ENCODE peak calls at places on chromosome 9, in four cellular contexts. One of them, this sample, is unnamed. For H3K9me1, the result is how much of the 10 kb centered on the place peaks cover.

GRCh38 chr9:32554107-32554506 is 1.7 kb upstream of the TOPORS start:
- DNase-seq in IMR-90: peak
- DNase-seq in K562: peak
- DNase-seq in endothelial cell of umbilical vein: peak
- DNase-seq in this sample: no peak

GRCh38 chr9:92719028-92719647 is 45.5 kb downstream of the BICD2 start:
- DNase-seq in IMR-90: no peak
- DNase-seq in K562: no peak
- DNase-seq in endothelial cell of umbilical vein: no peak
- DNase-seq in this sample: no peak

GRCh38 chr9:91040371-91041215 is 239.0 kb downstream of the SYK start:
- DNase-seq in IMR-90: peak
- DNase-seq in K562: no peak
- DNase-seq in endothelial cell of umbilical vein: no peak
- DNase-seq in this sample: no peak

GRCh38 chr9:118331622-118332045 is 627.4 kb downstream of the TLR4 start:
- DNase-seq in IMR-90: no peak
- DNase-seq in K562: no peak
- DNase-seq in endothelial cell of umbilical vein: no peak
- DNase-seq in this sample: no peak

GRCh38 chr9:133828338-133828997 is 90.3 kb upstream of the SARDH start:
- DNase-seq in IMR-90: no peak
- DNase-seq in K562: no peak
- DNase-seq in endothelial cell of umbilical vein: no peak
- DNase-seq in this sample: no peak

GRCh38 chr9:106921341-106921899 is 58.5 kb downstream of the ZNF462 start:
- DNase-seq in IMR-90: peak
- DNase-seq in K562: peak
- DNase-seq in endothelial cell of umbilical vein: peak
- DNase-seq in this sample: no peak

GRCh38 chr9:86321373-86321772 is 32.8 kb downstream of the TUT7 start:
- DNase-seq in IMR-90: peak
- DNase-seq in K562: no peak
- DNase-seq in endothelial cell of umbilical vein: no peak
- DNase-seq in this sample: no peak

GRCh38 chr9:96644137-96644536 is 11.0 kb downstream of the PRXL2C start:
- DNase-seq in IMR-90: no peak
- DNase-seq in K562: no peak
- DNase-seq in endothelial cell of umbilical vein: no peak
- DNase-seq in this sample: no peak

GRCh38 chr9:94788706-94789105 is 62.2 kb downstream of the AOPEP start:
- DNase-seq in IMR-90: no peak
- DNase-seq in K562: no peak
- DNase-seq in endothelial cell of umbilical vein: no peak
- DNase-seq in this sample: no peak

GRCh38 chr9:68515304-68516017 is 25.2 kb downstream of the TMEM252 start:
- DNase-seq in IMR-90: peak
- DNase-seq in K562: no peak
- DNase-seq in endothelial cell of umbilical vein: no peak
- DNase-seq in this sample: no peak

GRCh38 chr9:19113964-19114679 is 11.4 kb upstream of the HAUS6 start:
- DNase-seq in IMR-90: no peak
- DNase-seq in K562: no peak
- DNase-seq in endothelial cell of umbilical vein: no peak
- DNase-seq in this sample: no peak

GRCh38 chr9:34546834-34547827 is 24.3 kb upstream of the ENHO start:
- DNase-seq in IMR-90: peak
- DNase-seq in K562: peak
- DNase-seq in endothelial cell of umbilical vein: peak
- DNase-seq in this sample: no peak

GRCh38 chr9:137458194-137459146 is 664 bp downstream of the NSMF start:
- DNase-seq in IMR-90: no peak
- DNase-seq in K562: peak
- DNase-seq in endothelial cell of umbilical vein: no peak
- DNase-seq in this sample: no peak

GRCh38 chr9:117771162-117771561 is 67.0 kb downstream of the TLR4 start:
- DNase-seq in IMR-90: no peak
- DNase-seq in K562: no peak
- DNase-seq in endothelial cell of umbilical vein: no peak
- DNase-seq in this sample: no peak

GRCh38 chr9:5326893-5327548 is 12.7 kb downstream of the RLN1 start:
- DNase-seq in IMR-90: peak
- DNase-seq in K562: no peak
- DNase-seq in endothelial cell of umbilical vein: no peak
- DNase-seq in this sample: no peak

GRCh38 chr9:7536310-7536939 is 263.2 kb downstream of the DMAC1 start:
- DNase-seq in IMR-90: peak
- DNase-seq in K562: peak
- DNase-seq in endothelial cell of umbilical vein: peak
- DNase-seq in this sample: no peak

GRCh38 chr9:131523086-131523388 is 8.0 kb downstream of the UCK1 start:
- DNase-seq in IMR-90: no peak
- DNase-seq in K562: no peak
- DNase-seq in endothelial cell of umbilical vein: no peak
- DNase-seq in this sample: no peak

GRCh38 chr9:134554750-134555655 is 86.6 kb upstream of the COL5A1 start:
- DNase-seq in IMR-90: peak
- DNase-seq in K562: no peak
- DNase-seq in endothelial cell of umbilical vein: no peak
- DNase-seq in this sample: no peak

GRCh38 chr9:111902396-111903147 is 6.0 kb downstream of the UGCG start:
- DNase-seq in IMR-90: peak
- DNase-seq in K562: no peak
- DNase-seq in endothelial cell of umbilical vein: peak
- DNase-seq in this sample: no peak
- H3K9me1 ChIP-seq in IMR-90: under half
- H3K9me1 ChIP-seq in K562: under half
- H3K9me1 ChIP-seq in endothelial cell of umbilical vein: under half
- H3K9me1 ChIP-seq in this sample: under half

DNA sequence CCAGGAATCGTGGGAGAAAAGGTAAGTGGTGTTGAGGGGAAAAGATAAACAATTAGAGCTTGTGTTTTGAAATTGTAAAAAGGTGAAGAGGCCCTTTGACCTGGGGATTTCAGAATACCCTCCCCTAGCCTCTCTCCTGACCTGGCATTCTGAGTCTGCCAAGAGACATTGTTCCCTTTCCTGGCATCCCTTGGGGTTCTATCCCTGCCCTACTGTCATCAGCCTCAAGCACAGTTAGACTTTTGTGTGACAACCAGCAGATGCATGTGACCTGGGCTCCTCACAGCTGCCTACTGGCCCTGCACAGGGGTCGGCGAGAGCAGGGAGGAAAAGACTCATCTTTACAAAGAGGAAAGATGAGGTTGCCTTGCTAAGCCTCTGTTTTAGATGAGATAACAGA is 72.2 kb upstream of the ORM1 start:
- DNase-seq in IMR-90: no peak
- DNase-seq in K562: no peak
- DNase-seq in endothelial cell of umbilical vein: no peak
- DNase-seq in this sample: no peak
- H3K9me1 ChIP-seq in IMR-90: under half
- H3K9me1 ChIP-seq in K562: under half
- H3K9me1 ChIP-seq in endothelial cell of umbilical vein: under half
- H3K9me1 ChIP-seq in this sample: under half

GRCh38 chr9:88011005-88011766 is 36.9 kb upstream of the CDK20 start:
- DNase-seq in IMR-90: peak
- DNase-seq in K562: no peak
- DNase-seq in endothelial cell of umbilical vein: no peak
- DNase-seq in this sample: no peak

GRCh38 chr9:88005146-88005750 is 30.9 kb upstream of the CDK20 start:
- DNase-seq in IMR-90: no peak
- DNase-seq in K562: no peak
- DNase-seq in endothelial cell of umbilical vein: no peak
- DNase-seq in this sample: no peak

GRCh38 chr9:88007291-88007650 is 32.9 kb upstream of the CDK20 start:
- DNase-seq in IMR-90: no peak
- DNase-seq in K562: no peak
- DNase-seq in endothelial cell of umbilical vein: no peak
- DNase-seq in this sample: no peak

GRCh38 chr9:88006511-88007290 is 32.4 kb upstream of the CDK20 start:
- DNase-seq in IMR-90: no peak
- DNase-seq in K562: no peak
- DNase-seq in endothelial cell of umbilical vein: no peak
- DNase-seq in this sample: no peak
- H3K9me1 ChIP-seq in IMR-90: under half
- H3K9me1 ChIP-seq in K562: under half
- H3K9me1 ChIP-seq in endothelial cell of umbilical vein: under half
- H3K9me1 ChIP-seq in this sample: under half

GRCh38 chr9:78860806-78861475 is 564.0 kb downstream of the PSAT1 start:
- DNase-seq in IMR-90: peak
- DNase-seq in K562: no peak
- DNase-seq in endothelial cell of umbilical vein: peak
- DNase-seq in this sample: peak

GRCh38 chr9:78863531-78863930 is 566.6 kb downstream of the PSAT1 start:
- DNase-seq in IMR-90: no peak
- DNase-seq in K562: no peak
- DNase-seq in endothelial cell of umbilical vein: no peak
- DNase-seq in this sample: no peak

GRCh38 chr9:78871086-78871451 is 574.1 kb downstream of the PSAT1 start:
- DNase-seq in IMR-90: no peak
- DNase-seq in K562: no peak
- DNase-seq in endothelial cell of umbilical vein: no peak
- DNase-seq in this sample: no peak

GRCh38 chr9:78866228-78867132 is 569.6 kb downstream of the PSAT1 start:
- DNase-seq in IMR-90: peak
- DNase-seq in K562: no peak
- DNase-seq in endothelial cell of umbilical vein: peak
- DNase-seq in this sample: peak

DNA sequence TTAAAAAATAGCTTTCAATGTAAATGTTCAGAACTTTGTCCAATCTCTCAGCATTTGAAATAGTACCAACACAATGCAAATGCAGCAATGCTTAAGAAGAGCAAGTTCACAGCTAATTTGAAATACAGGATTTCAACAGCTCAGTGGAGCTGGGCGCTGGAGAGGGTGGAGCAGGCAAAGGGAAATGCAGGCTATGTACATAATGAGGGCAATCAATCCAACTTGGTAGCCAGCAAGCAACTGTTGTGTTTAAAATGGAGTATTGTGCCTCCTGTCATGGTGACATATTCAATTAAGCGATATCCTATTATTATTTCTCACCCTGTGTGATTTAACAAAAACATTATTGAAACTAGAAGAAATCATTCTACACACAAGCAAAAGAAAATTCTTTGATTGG is 568.8 kb downstream of the PSAT1 start:
- DNase-seq in IMR-90: no peak
- DNase-seq in K562: no peak
- DNase-seq in endothelial cell of umbilical vein: no peak
- DNase-seq in this sample: no peak
- H3K9me1 ChIP-seq in IMR-90: under half
- H3K9me1 ChIP-seq in K562: under half
- H3K9me1 ChIP-seq in endothelial cell of umbilical vein: under half
- H3K9me1 ChIP-seq in this sample: under half

GRCh38 chr9:15977438-15977837 is 424.6 kb downstream of the CCDC171 start:
- DNase-seq in IMR-90: no peak
- DNase-seq in K562: no peak
- DNase-seq in endothelial cell of umbilical vein: no peak
- DNase-seq in this sample: no peak
- H3K9me1 ChIP-seq in IMR-90: under half
- H3K9me1 ChIP-seq in K562: under half
- H3K9me1 ChIP-seq in endothelial cell of umbilical vein: under half
- H3K9me1 ChIP-seq in this sample: under half

This sample was measured in keratinocyte.